ENCODE peak calls at places on chromosome 18, in seven cellular contexts. X, I, P, G, W, S and J are unnamed samples.

GRCh38 chr18:22473366-22473765 is 55.7 kb upstream of the CTAGE1 start:
- DNase-seq in P (no peak), W (no peak), X (no peak), S (no peak), G (no peak), I (no peak), J (no peak)

GRCh38 chr18:37156330-37156942 is 327.5 kb downstream of the KIAA1328 start:
- DNase-seq in I (no peak), X (no peak), G (no peak), P (no peak), W (no peak), S (no peak), J (no peak)

GRCh38 chr18:56067216-56067611 is 479.2 kb upstream of the TCF4 start:
- DNase-seq in I (no peak), W (no peak), S (no peak), G (no peak), X (no peak), P (no peak), J (no peak)

GRCh38 chr18:76098728-76099514 is 396.1 kb downstream of the ZNF516 start:
- DNase-seq in W (no peak), G (no peak), I (no peak), S (no peak), X (no peak), P (no peak), J (no peak)

GRCh38 chr18:12463191-12463590 is 55.5 kb downstream of the PRELID3A start:
- DNase-seq in W (no peak), P (no peak), G (no peak), I (no peak), S (no peak), X (peak; percentile 54), J (no peak)

GRCh38 chr18:76390452-76391035 is 104.5 kb downstream of the ZNF516 start:
- DNase-seq in P (no peak), X (no peak), I (no peak), G (no peak), W (no peak), S (no peak), J (no peak)

GRCh38 chr18:31399336-31400032 is 22.9 kb downstream of the DSG4 start:
- DNase-seq in X (no peak), W (no peak), P (peak; percentile 7), I (no peak), S (no peak), G (no peak), J (no peak)

GRCh38 chr18:78926243-78926615 is 53.4 kb upstream of the SALL3 start:
- DNase-seq in S (no peak), I (no peak), G (no peak), X (no peak), P (no peak), W (no peak), J (no peak)

GRCh38 chr18:46261799-46262198 is 157.6 kb downstream of the HAUS1 start:
- DNase-seq in G (no peak), P (no peak), S (no peak), X (no peak), I (no peak), W (no peak), J (no peak)

GRCh38 chr18:22563098-22563707 is 145.5 kb upstream of the CTAGE1 start:
- DNase-seq in G (no peak), P (peak; percentile 91), W (peak; percentile 16), S (peak; percentile 31), I (peak; percentile 57), X (no peak), J (peak; percentile 49)

GRCh38 chr18:23237524-23238151 is 102.4 kb downstream of the CABLES1 start:
- DNase-seq in I (peak; percentile 83), G (no peak), W (no peak), X (peak; percentile 71), P (peak; percentile 54), S (peak; percentile 71), J (peak; percentile 77)

GRCh38 chr18:65435529-65435928 is 315.3 kb upstream of the CDH7 start:
- DNase-seq in P (no peak), S (no peak), W (no peak), I (no peak), G (no peak), X (no peak), J (no peak)

GRCh38 chr18:10318686-10318960 is 135.8 kb upstream of the APCDD1 start:
- DNase-seq in S (no peak), X (no peak), G (no peak), I (no peak), P (no peak), W (no peak), J (no peak)

GRCh38 chr18:69380324-69380723 is 20.4 kb upstream of the DOK6 start:
- DNase-seq in S (no peak), G (no peak), X (no peak), W (no peak), P (no peak), I (no peak), J (no peak)